ENCODE peak calls at places on chromosomes 2 and 18, in nine cellular contexts. U is mesothelial cell of epicardium, O is heart left ventricle, K is B cell, B is GM23338, P is MM.1S, D is GM12865, H is SK-N-SH, E is HFFc6. S is an unnamed sample.

GRCh38 chr2:149027602-149028250 is 10.8 kb upstream of the LYPD6B start:
- DNase-seq in O (no peak), E (no peak), D (peak), K (no peak), H (no peak), P (no peak), U (no peak), B (peak), S (no peak)

GRCh38 chr18:51330148-51330547 is 132.7 kb upstream of the MEX3C start:
- DNase-seq in E (no peak), H (no peak), B (no peak), O (no peak), U (no peak), K (no peak), P (no peak), D (no peak), S (no peak)

GRCh38 chr2:186984481-186984880 is 135.5 kb upstream of the ZSWIM2 start:
- DNase-seq in P (peak), D (no peak), O (no peak), E (no peak), B (no peak), H (no peak), K (no peak), U (no peak), S (no peak)

GRCh38 chr2:120592084-120592483 is 143.6 kb upstream of the GLI2 start:
- DNase-seq in H (no peak), B (no peak), K (no peak), E (no peak), P (no peak), O (no peak), D (no peak), U (no peak), S (no peak)

GRCh38 chr18:78624646-78625279 is 354.9 kb upstream of the SALL3 start:
- DNase-seq in O (no peak), U (no peak), P (no peak), E (no peak), D (no peak), B (no peak), H (no peak), K (no peak), S (no peak)

GRCh38 chr2:147451902-147452515 is 392.8 kb upstream of the ACVR2A start:
- DNase-seq in P (no peak), H (no peak), O (no peak), D (no peak), B (peak), K (no peak), E (no peak), U (no peak), S (no peak)

GRCh38 chr2:32942728-32943485 is 3.8 kb upstream of the LTBP1 start:
- DNase-seq in E (no peak), B (no peak), P (no peak), K (no peak), H (no peak), O (no peak), U (no peak), D (no peak), S (no peak)

GRCh38 chr18:55458456-55459238 is 129.3 kb downstream of the TCF4 start:
- DNase-seq in P (no peak), U (no peak), H (no peak), D (no peak), K (no peak), B (no peak), O (no peak), E (no peak), S (no peak)

GRCh38 chr18:6476201-6476600 is 61.5 kb upstream of the L3MBTL4 start:
- DNase-seq in B (no peak), O (no peak), P (no peak), H (peak), D (no peak), E (no peak), K (no peak), U (no peak), S (no peak)

DNA sequence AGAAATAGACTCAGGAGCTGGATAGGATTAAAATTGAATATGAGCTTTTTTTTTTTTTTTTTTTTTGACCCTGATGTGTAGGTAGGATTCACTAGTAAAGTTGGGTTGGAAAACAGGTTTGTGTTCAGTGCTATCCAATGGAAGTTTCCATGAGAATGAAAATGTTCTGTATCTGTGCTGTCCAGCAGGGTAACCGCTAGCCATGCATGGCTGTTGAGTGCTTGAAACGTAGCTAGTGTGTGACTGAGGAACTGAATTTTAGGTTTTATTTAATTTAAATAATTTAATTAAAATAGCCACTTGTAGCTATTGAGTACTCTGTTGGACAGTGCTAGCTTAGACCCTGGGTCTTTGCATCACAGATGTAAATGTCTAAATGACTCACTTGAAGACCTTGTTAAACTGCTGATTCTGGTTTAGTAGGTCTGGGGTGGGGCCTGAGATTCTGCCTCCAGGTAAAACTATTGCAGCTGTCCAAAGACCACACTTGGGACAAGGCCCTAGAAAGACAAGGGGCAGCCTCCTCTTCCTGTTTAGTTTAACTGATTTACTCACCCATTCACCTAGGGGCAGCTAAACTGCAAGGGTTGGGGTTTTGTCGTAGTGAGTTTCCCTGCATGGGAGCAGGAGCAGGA is 84.7 kb upstream of the STON1 start:
- DNase-seq in E (no peak), D (no peak), U (no peak), O (no peak), B (no peak), P (no peak), K (no peak), H (no peak), S (no peak)
- TF ChIP-seq CTCF in E (no peak), D (no peak), U (no peak), O (no peak), B (no peak), P (no peak), K (no peak), H (no peak), S (no peak)

DNA sequence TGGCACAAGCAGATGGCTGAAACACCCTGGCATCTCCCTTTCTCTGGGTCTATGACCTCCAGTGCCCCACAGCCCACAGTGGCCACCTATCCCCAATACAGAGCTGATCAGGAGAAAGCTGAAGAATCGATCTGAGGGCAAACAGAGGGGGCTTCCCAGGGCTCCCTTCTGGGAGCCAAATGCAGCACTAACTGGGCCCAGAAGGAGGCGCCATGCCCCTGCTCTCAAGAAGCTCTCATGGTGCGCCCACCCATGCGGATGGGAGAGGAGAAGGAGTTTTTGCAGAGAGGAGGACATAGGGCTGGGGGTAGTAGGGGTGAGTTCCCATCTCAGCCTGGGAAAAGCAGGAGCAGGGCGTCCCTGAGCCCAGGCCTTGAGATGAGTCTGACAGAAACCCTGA is 787.3 kb upstream of the RAB6C start:
- DNase-seq in O (no peak), P (no peak), K (no peak), E (no peak), H (peak), U (no peak), D (no peak), B (peak), S (no peak)
- TF ChIP-seq CTCF in O (no peak), P (no peak), K (no peak), E (no peak), H (no peak), U (no peak), D (peak), B (peak), S (peak)

DNA sequence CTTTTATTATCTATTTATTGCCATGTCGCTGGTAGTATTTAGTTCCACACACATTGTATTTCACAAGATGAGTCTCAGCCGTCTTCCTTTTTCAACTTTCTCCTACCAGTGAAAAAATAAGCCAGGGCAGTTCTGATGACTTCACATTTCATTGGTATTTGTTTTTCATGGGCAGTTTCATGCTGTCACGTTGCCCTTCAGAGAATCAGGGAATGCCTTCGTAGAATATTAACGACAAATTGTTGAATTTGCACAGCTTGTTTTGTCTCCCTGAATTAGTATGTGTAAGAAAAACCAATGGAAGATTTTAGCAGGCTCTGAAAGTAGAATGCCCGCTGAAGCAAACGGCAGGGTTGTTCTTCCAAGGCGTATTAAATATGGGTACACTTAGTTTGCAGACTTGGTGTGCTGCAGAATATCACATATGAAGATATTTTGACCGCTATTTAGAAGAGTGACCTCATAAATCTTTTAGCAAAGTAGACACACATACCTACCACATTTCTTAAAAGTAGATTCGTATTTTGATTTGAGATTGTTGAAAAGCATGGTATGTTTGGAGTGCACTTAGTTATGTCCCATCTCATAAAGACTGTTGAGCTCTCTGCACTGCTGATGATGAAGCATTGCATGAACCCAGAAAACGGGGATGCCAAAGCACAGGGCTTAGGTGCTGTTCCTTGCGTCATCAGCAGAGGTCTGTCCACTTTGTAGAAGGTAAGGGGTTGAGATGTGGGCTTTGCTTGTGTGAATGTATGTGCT is 2.9 kb downstream of the NEDD4L start:
- DNase-seq in E (no peak), P (no peak), B (peak), D (no peak), K (no peak), U (no peak), O (no peak), H (no peak), S (no peak)
- TF ChIP-seq CTCF in E (no peak), P (no peak), B (peak), D (no peak), K (no peak), U (no peak), O (no peak), H (no peak), S (no peak)

GRCh38 chr2:3664925-3665324 is 6.9 kb downstream of the ALLC start:
- DNase-seq in O (no peak), B (no peak), U (no peak), D (no peak), H (no peak), E (no peak), P (no peak), K (no peak), S (no peak)

GRCh38 chr2:3666613-3666975 is 8.6 kb downstream of the ALLC start:
- DNase-seq in H (no peak), B (no peak), K (no peak), E (no peak), U (no peak), O (no peak), D (no peak), P (no peak), S (no peak)

GRCh38 chr2:3665886-3666612 is 8.0 kb downstream of the ALLC start:
- DNase-seq in H (no peak), O (no peak), B (no peak), K (no peak), E (no peak), D (no peak), U (no peak), P (no peak), S (no peak)

GRCh38 chr2:3669656-3670055 is 11.7 kb downstream of the ALLC start:
- DNase-seq in B (no peak), E (no peak), D (no peak), K (no peak), O (no peak), P (no peak), U (no peak), H (no peak), S (no peak)

DNA sequence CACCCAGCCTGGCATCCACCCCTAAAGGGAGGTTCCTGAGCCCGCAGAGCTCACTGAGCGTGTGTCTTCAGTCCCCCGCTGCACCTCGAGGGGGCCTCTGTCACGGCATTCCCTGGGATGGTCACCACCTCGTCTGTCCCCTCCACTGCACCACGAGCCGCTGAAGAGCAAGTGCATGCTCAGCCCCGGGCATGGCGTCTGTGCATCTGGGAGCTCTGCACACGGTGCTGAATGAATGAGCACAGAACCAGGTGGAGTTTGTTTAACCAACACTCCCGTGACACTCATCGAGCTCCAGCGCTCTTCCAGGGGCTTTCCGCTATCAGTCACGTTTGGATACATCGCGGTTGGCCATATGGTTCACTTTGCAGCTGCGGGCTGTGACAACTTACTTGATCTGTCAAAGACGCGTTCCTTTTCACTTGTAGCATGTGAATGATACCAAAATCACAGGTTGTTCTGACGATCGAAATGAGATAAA is 9.2 kb downstream of the ALLC start:
- DNase-seq in E (no peak), P (no peak), D (peak), O (no peak), B (no peak), K (no peak), H (peak), U (no peak), S (no peak)
- TF ChIP-seq CTCF in E (no peak), P (no peak), D (no peak), O (no peak), B (no peak), K (no peak), H (no peak), U (no peak), S (no peak)

GRCh38 chr18:50051288-50051687 is 143.7 kb downstream of the MYO5B start:
- DNase-seq in B (peak), E (no peak), P (no peak), D (no peak), K (no peak), H (no peak), O (no peak), U (no peak), S (no peak)
- TF ChIP-seq CTCF in B (peak), E (peak), P (peak), D (peak), K (no peak), H (peak), O (no peak), U (no peak), S (no peak)